ENCODE peak calls at places on chromosomes 12 and 14, in six cellular contexts. D, U, L, I, Q and Z are unnamed samples.

GRCh38 chr12:93526786-93527428 is 45.6 kb upstream of the SOCS2 start:
- DNase-seq in D (peak), U (peak), L (peak), I (peak), Q (peak), Z (peak)

GRCh38 chr12:9109213-9109522 is 6.6 kb downstream of the A2M start:
- DNase-seq in D (no peak), U (no peak), L (no peak), I (no peak), Q (no peak), Z (no peak)

GRCh38 chr14:99123208-99123870 is 148.7 kb downstream of the BCL11B start:
- DNase-seq in D (no peak), U (no peak), L (no peak), I (no peak), Q (no peak), Z (no peak)

GRCh38 chr12:50637870-50638481 is 125.9 kb upstream of the ATF1 start:
- DNase-seq in D (peak), U (no peak), L (peak), I (peak), Q (peak), Z (no peak)

GRCh38 chr12:44381341-44381740 is 494.8 kb downstream of the NELL2 start:
- DNase-seq in D (no peak), U (no peak), L (no peak), I (no peak), Q (no peak), Z (no peak)

GRCh38 chr14:62691613-62692489 is 353.4 kb downstream of the KCNH5 start:
- DNase-seq in D (peak), U (peak), L (peak), I (peak), Q (peak), Z (peak)

GRCh38 chr14:101960225-101960624 is 4.1 kb upstream of the DYNC1H1 start:
- DNase-seq in D (no peak), U (no peak), L (no peak), I (peak), Q (no peak), Z (no peak)

GRCh38 chr12:84919271-84919670 is 6.7 kb upstream of the SLC6A15 start:
- DNase-seq in D (peak), U (no peak), L (no peak), I (no peak), Q (no peak), Z (no peak)

GRCh38 chr12:52774629-52775250 is 2.4 kb downstream of the KRT76 start:
- DNase-seq in D (no peak), U (no peak), L (no peak), I (no peak), Q (no peak), Z (no peak)

GRCh38 chr14:51157012-51157411 is 62.1 kb upstream of the TRIM9 start:
- DNase-seq in D (peak), U (no peak), L (peak), I (peak), Q (peak), Z (no peak)

GRCh38 chr12:53508534-53509199 is 1.4 kb upstream of the NPFF start:
- DNase-seq in D (peak), U (peak), L (peak), I (peak), Q (peak), Z (peak)

GRCh38 chr14:59098377-59098776 is 90.1 kb upstream of the DAAM1 start:
- DNase-seq in D (peak), U (peak), L (peak), I (no peak), Q (peak), Z (no peak)

GRCh38 chr14:61587397-61587713 is 108.0 kb upstream of the HIF1A start:
- DNase-seq in D (no peak), U (no peak), L (no peak), I (no peak), Q (no peak), Z (no peak)

GRCh38 chr12:98106201-98106600 is 409.2 kb upstream of the TMPO start:
- DNase-seq in D (no peak), U (no peak), L (no peak), I (no peak), Q (peak), Z (no peak)

GRCh38 chr12:121095544-121096198 is 37.0 kb upstream of the P2RX7 start:
- DNase-seq in D (peak), U (peak), L (peak), I (peak), Q (peak), Z (peak)

GRCh38 chr14:104968541-104969401 is 9.4 kb downstream of the AHNAK2 start:
- DNase-seq in D (peak), U (no peak), L (peak), I (no peak), Q (peak), Z (no peak)

GRCh38 chr12:80598004-80598606 is 109.3 kb upstream of the MYF6 start:
- DNase-seq in D (peak), U (peak), L (no peak), I (peak), Q (peak), Z (peak)
- TF ChIP-seq CTCF in D (peak), U (peak), L (peak), I (peak), Q (peak), Z (peak)

GRCh38 chr12:130286041-130286440 is 51.6 kb upstream of the PIWIL1 start:
- DNase-seq in D (no peak), U (no peak), L (no peak), I (no peak), Q (no peak), Z (no peak)
- TF ChIP-seq CTCF in D (no peak), U (no peak), L (no peak), I (no peak), Q (peak), Z (no peak)

GRCh38 chr14:76175942-76176341 is 24.2 kb downstream of the GPATCH2L start:
- DNase-seq in D (no peak), U (no peak), L (no peak), I (no peak), Q (no peak), Z (no peak)

GRCh38 chr14:76186318-76187027 is 34.8 kb downstream of the GPATCH2L start:
- DNase-seq in D (no peak), U (no peak), L (no peak), I (no peak), Q (peak), Z (no peak)

GRCh38 chr14:76181546-76181945 is 29.8 kb downstream of the GPATCH2L start:
- DNase-seq in D (peak), U (no peak), L (no peak), I (no peak), Q (no peak), Z (no peak)
- TF ChIP-seq CTCF in D (peak), U (peak), L (no peak), I (peak), Q (peak), Z (no peak)

DNA sequence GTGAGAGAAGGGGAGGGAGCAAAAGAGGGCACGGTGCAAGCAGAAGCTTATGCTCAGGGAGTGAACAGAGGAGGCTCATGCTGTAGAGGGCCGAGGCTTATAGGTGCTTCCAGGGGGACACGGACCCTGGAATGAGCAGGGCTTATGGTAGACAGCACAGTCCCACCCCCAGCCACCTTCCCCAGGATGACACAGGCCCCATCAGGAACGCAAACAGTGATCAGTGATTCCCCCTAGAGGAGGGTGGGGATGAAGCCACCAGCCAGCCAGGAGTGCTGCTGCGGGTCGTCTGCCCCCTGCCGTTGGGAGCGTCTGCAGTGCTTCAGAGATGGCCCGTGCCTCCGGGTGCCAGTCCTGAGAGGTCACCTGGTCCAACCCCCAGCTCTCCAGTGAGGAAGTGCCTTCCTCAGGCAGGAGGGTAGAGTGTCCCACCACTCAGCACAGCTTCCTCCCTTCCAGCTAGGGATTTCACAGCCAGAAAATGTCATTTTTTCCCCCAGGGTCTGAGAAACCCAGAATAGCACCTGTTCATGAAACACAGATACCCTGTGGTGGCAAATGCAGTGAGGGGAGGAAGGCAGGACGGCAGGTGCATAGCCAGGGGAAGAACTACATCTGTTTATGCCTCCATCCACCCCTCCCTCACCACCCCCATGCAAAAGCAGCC is 60.7 kb downstream of the SLC6A12 start:
- DNase-seq in D (peak), U (no peak), L (peak), I (peak), Q (peak), Z (peak)
- TF ChIP-seq CTCF in D (peak), U (peak), L (peak), I (peak), Q (peak), Z (peak)

GRCh38 chr14:38208825-38209562 is 1.3 kb downstream of the SSTR1 start:
- DNase-seq in D (peak), U (no peak), L (no peak), I (peak), Q (peak), Z (peak)

GRCh38 chr14:38211258-38211735 is 3.6 kb downstream of the SSTR1 start:
- DNase-seq in D (no peak), U (no peak), L (no peak), I (no peak), Q (peak), Z (no peak)

GRCh38 chr14:38210168-38210567 is 2.5 kb downstream of the SSTR1 start:
- DNase-seq in D (no peak), U (no peak), L (no peak), I (no peak), Q (peak), Z (no peak)

GRCh38 chr14:38209572-38210159 is 2.0 kb downstream of the SSTR1 start:
- DNase-seq in D (no peak), U (no peak), L (no peak), I (no peak), Q (no peak), Z (no peak)

DNA sequence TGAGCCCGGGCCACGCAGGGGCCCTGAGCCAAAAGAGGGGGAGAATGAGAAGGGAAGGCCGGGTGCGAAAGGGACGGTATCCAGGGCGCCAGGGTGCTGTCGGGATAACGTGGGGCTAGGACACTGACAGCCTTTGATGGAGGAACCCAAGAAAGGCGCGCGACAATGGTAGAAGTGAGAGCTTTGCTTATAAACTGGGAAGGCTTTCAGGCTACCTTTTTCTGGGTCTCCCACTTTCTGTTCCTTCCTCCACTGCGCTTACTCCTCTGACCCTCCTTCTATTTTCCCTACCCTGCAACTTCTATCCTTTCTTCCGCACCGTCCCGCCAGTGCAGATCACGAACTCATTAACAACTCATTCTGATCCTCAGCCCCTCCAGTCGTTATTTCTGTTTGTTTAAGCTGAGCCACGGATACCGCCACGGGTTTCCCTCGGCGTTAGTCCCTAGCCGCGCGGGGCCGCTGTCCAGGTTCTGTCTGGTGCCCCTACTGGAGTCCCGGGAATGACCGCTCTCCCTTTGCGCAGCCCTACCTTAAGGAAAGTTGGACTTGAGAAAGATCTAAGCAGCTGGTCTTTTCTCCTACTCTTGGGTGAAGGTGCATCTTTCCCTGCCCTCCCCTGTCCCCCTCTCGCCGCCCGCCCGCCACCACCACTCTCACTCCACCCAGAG is 3.0 kb downstream of the SSTR1 start:
- DNase-seq in D (peak), U (no peak), L (no peak), I (peak), Q (peak), Z (no peak)
- TF ChIP-seq CTCF in D (peak), U (peak), L (no peak), I (peak), Q (peak), Z (no peak)

GRCh38 chr14:26729851-26730250 is 132.0 kb upstream of the NOVA1 start:
- DNase-seq in D (no peak), U (peak), L (no peak), I (no peak), Q (no peak), Z (no peak)
- TF ChIP-seq CTCF in D (no peak), U (no peak), L (no peak), I (no peak), Q (no peak), Z (no peak)

GRCh38 chr14:56581041-56581727 is 1.6 kb downstream of the TMEM260 start:
- DNase-seq in D (no peak), U (no peak), L (no peak), I (no peak), Q (no peak), Z (no peak)

GRCh38 chr14:56585461-56586084 is 6.0 kb downstream of the TMEM260 start:
- DNase-seq in D (no peak), U (no peak), L (no peak), I (no peak), Q (no peak), Z (no peak)

GRCh38 chr14:56580317-56580711 is 716 bp downstream of the TMEM260 start:
- DNase-seq in D (no peak), U (no peak), L (no peak), I (no peak), Q (no peak), Z (no peak)

GRCh38 chr14:56579345-56580316 is at the start of gene TMEM260:
- DNase-seq in D (peak), U (peak), L (peak), I (peak), Q (peak), Z (peak)
- TF ChIP-seq CTCF in D (peak), U (peak), L (peak), I (peak), Q (peak), Z (peak)